ENCODE peak calls at places on chromosome 18, in ten cellular contexts. M, C, T, K, H, W, F, R, G and S are unnamed samples.

GRCh38 chr18:49563130-49563540 is 1.3 kb downstream of the LIPG start:
- DNase-seq in M (no peak), C (peak; percentile 33), W (no peak), T (no peak), G (no peak), K (no peak), F (no peak), R (no peak), H (no peak), S (no peak)

GRCh38 chr18:31302991-31303390 is 15.0 kb upstream of the DSG1 start:
- DNase-seq in G (no peak), T (no peak), M (no peak), R (no peak), F (no peak), H (no peak), C (peak; percentile 21), W (no peak), K (no peak), S (no peak)

GRCh38 chr18:44677933-44678332 is 2.8 kb upstream of the SETBP1 start:
- DNase-seq in M (no peak), C (no peak), H (no peak), G (no peak), F (no peak), K (no peak), R (no peak), T (no peak), W (no peak), S (no peak)

GRCh38 chr18:70671889-70672551 is 383.2 kb downstream of the SOCS6 start:
- DNase-seq in W (no peak), H (no peak), T (no peak), R (no peak), F (no peak), G (no peak), C (no peak), K (no peak), M (no peak), S (no peak)

GRCh38 chr18:53947092-53947640 is 277.3 kb downstream of the MBD2 start:
- DNase-seq in F (no peak), G (no peak), H (no peak), M (no peak), C (no peak), T (no peak), K (no peak), W (no peak), R (no peak), S (no peak)

GRCh38 chr18:21904856-21905255 is 164.3 kb downstream of the MIB1 start:
- DNase-seq in R (peak; percentile 56), C (no peak), G (no peak), T (no peak), M (no peak), H (peak; percentile 60), K (no peak), F (no peak), W (no peak), S (no peak)

GRCh38 chr18:51251625-51252024 is 54.1 kb upstream of the MEX3C start:
- DNase-seq in T (no peak), W (no peak), C (no peak), F (peak; percentile 32), G (no peak), H (no peak), R (no peak), M (no peak), K (peak; percentile 15), S (no peak)

GRCh38 chr18:70578480-70578879 is 289.6 kb downstream of the SOCS6 start:
- DNase-seq in H (no peak), G (no peak), R (no peak), C (no peak), T (peak; percentile 5), F (no peak), K (no peak), M (no peak), W (no peak), S (no peak)

GRCh38 chr18:10995576-10995975 is 153.8 kb downstream of the PIEZO2 start:
- DNase-seq in G (no peak), K (no peak), C (no peak), F (no peak), M (no peak), H (no peak), T (no peak), R (no peak), W (no peak), S (no peak)

GRCh38 chr18:54947115-54947514 is 12.1 kb downstream of the CCDC68 start:
- DNase-seq in R (no peak), K (no peak), W (peak; percentile 45), M (peak; percentile 41), F (no peak), C (no peak), G (peak; percentile 35), T (no peak), H (peak; percentile 44), S (no peak)

GRCh38 chr18:55266981-55267380 is 307.7 kb upstream of the CCDC68 start:
- DNase-seq in W (no peak), G (no peak), K (no peak), F (no peak), H (no peak), R (no peak), M (no peak), T (no peak), C (no peak), S (no peak)

GRCh38 chr18:56391933-56392590 is 246.3 kb downstream of the TXNL1 start:
- DNase-seq in F (no peak), M (no peak), W (no peak), H (no peak), K (no peak), C (no peak), T (no peak), R (no peak), G (no peak), S (no peak)

GRCh38 chr18:8196238-8196637 is 413.0 kb upstream of the RAB12 start:
- DNase-seq in H (no peak), K (no peak), C (no peak), W (no peak), F (no peak), M (no peak), G (no peak), T (no peak), R (no peak), S (no peak)

GRCh38 chr18:65788373-65788772 is 37.6 kb downstream of the CDH7 start:
- DNase-seq in H (no peak), R (no peak), T (no peak), F (no peak), G (no peak), K (no peak), C (no peak), W (no peak), M (no peak), S (no peak)

DNA sequence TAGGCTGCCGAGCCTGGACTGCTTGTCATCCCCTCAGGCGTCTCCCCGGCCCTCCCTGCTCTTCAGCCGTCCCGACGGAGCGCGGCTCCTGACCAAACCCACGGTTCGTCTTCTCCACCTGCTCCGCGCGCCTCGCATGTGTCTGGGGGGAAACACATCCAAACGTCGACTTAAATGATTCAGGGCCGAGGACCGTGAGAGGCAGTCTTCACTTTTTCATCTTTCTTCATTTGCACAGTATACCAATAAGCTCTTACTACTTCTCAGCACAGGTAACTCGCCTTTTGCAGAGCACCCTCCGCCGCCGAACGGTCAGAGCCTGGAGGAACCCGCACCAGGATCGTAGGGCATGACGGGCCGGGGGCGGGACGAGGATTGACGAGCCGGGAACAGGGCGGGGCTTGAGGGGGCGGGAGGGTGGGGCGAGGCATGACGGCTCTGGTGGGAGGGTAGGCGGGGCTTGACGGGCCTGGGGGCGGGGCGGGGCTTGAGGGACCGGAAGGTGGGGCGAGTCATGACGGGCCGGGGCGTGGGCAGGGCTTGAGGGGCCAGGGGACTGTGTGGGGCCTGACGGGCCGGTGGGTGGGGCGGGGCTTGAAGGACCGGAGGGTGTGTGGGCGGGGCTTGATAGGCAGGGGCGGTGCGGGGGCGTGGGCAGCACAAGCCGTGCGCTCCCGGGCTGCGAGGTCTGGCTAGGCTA is at the start of gene SEH1L:
- DNase-seq in T (peak; percentile 86), G (peak; percentile 100), W (peak; percentile 100), K (peak; percentile 93), H (peak; percentile 100), R (peak; percentile 100), F (peak; percentile 95), M (peak; percentile 100), C (peak; percentile 93), S (peak; percentile 99)
- TF ChIP-seq POLR2A in T (peak; percentile 59), G (peak; percentile 56), W (no peak), K (no peak), H (peak; percentile 54), R (no peak), F (no peak), M (peak; percentile 33), C (peak; percentile 78), S (no peak)

GRCh38 chr18:77132369-77133050 is at the start of gene MBP:
- DNase-seq in G (peak; percentile 92), K (peak; percentile 76), R (peak; percentile 51), M (peak; percentile 93), C (no peak), F (peak; percentile 76), H (peak; percentile 71), W (peak; percentile 56), T (no peak), S (peak; percentile 64)
- TF ChIP-seq POLR2A in G (peak; percentile 97), K (peak; percentile 72), R (peak; percentile 70), M (peak; percentile 54), C (peak; percentile 66), F (no peak), H (peak; percentile 41), W (no peak), T (no peak), S (no peak)

GRCh38 chr18:47150029-47150823 is at the start of gene HDHD2:
- DNase-seq in H (peak; percentile 84), M (peak; percentile 80), R (peak; percentile 66), F (peak; percentile 64), T (peak; percentile 53), K (peak; percentile 63), W (peak; percentile 90), C (peak; percentile 54), G (peak; percentile 78), S (peak; percentile 95)
- TF ChIP-seq POLR2A in H (peak; percentile 63), M (peak; percentile 87), R (peak; percentile 66), F (peak; percentile 81), T (peak; percentile 81), K (peak; percentile 87), W (no peak), C (peak; percentile 85), G (peak; percentile 56), S (no peak)

GRCh38 chr18:46243095-46243494 is 138.9 kb downstream of the HAUS1 start:
- DNase-seq in T (no peak), G (no peak), M (no peak), W (no peak), K (no peak), F (no peak), H (no peak), R (no peak), C (no peak), S (no peak)

GRCh38 chr18:46247938-46248337 is 143.8 kb downstream of the HAUS1 start:
- DNase-seq in T (no peak), C (no peak), K (no peak), F (no peak), H (no peak), R (no peak), W (no peak), M (no peak), G (no peak), S (no peak)

GRCh38 chr18:46242185-46242584 is 138.0 kb downstream of the HAUS1 start:
- DNase-seq in T (no peak), F (no peak), G (no peak), R (no peak), C (no peak), M (no peak), H (no peak), K (no peak), W (no peak), S (no peak)

GRCh38 chr18:46243673-46244072 is 139.5 kb downstream of the HAUS1 start:
- DNase-seq in G (no peak), T (no peak), C (no peak), R (no peak), K (no peak), W (no peak), F (no peak), H (no peak), M (no peak), S (no peak)

GRCh38 chr18:46246101-46246500 is 141.9 kb downstream of the HAUS1 start:
- DNase-seq in T (no peak), F (no peak), H (no peak), C (no peak), R (no peak), K (no peak), G (no peak), M (no peak), W (no peak), S (no peak)
- TF ChIP-seq POLR2A in T (no peak), F (no peak), H (no peak), C (no peak), R (no peak), K (no peak), G (no peak), M (no peak), W (no peak), S (no peak)